ENCODE peak calls at places on chromosome 7, in four cellular contexts. B is tibial artery, N is GM23338, H is hepatocyte. G is an unnamed sample.

GRCh38 chr7:99126921-99127553 is 16.9 kb downstream of the SMURF1 start:
- DNase-seq in B (no peak), N (peak; percentile 34), H (peak; percentile 40), G (peak; percentile 64)

GRCh38 chr7:109261781-109262180 is 692.1 kb downstream of the DNAJB9 start:
- DNase-seq in N (no peak), B (no peak), H (no peak), G (no peak)

GRCh38 chr7:90836937-90837336 is 240.8 kb downstream of the CDK14 start:
- DNase-seq in H (no peak), N (no peak), B (no peak), G (no peak)

GRCh38 chr7:137718360-137718759 is 128.4 kb downstream of the DGKI start:
- DNase-seq in N (no peak), B (no peak), H (no peak), G (peak; percentile 49)

GRCh38 chr7:123770378-123770777 is 21.6 kb upstream of the WASL start:
- DNase-seq in B (no peak), N (no peak), H (no peak), G (no peak)

GRCh38 chr7:100598425-100598824 is 3.7 kb upstream of the PCOLCE start:
- DNase-seq in N (no peak), B (no peak), H (no peak), G (no peak)

GRCh38 chr7:57203161-57203791 is 71.0 kb upstream of the ZNF479 start:
- DNase-seq in N (no peak), H (no peak), B (no peak), G (no peak)

GRCh38 chr7:95693551-95694333 is 78.6 kb upstream of the DYNC1I1 start:
- DNase-seq in N (no peak), H (no peak), B (no peak), G (no peak)

GRCh38 chr7:106824458-106824857 is 40.6 kb upstream of the PIK3CG start:
- DNase-seq in N (no peak), H (no peak), B (no peak), G (no peak)

GRCh38 chr7:75943864-75944263 is 28.9 kb downstream of the POR start:
- DNase-seq in H (peak; percentile 60), N (no peak), B (no peak), G (no peak)

GRCh38 chr7:81062747-81063146 is 143.9 kb upstream of the SEMA3C start:
- DNase-seq in H (no peak), B (no peak), N (no peak), G (no peak)

GRCh38 chr7:135878284-135878683 is 98.9 kb downstream of the MTPN start:
- DNase-seq in B (no peak), N (no peak), H (no peak), G (no peak)

GRCh38 chr7:137626469-137627067 is 220.2 kb downstream of the DGKI start:
- DNase-seq in B (no peak), N (peak; percentile 83), H (peak; percentile 65), G (peak; percentile 92)

GRCh38 chr7:47482013-47482761 is 99.7 kb downstream of the TNS3 start:
- DNase-seq in N (no peak), H (peak; percentile 78), B (peak; percentile 64), G (no peak)

GRCh38 chr7:130995252-130996081 is 261.5 kb upstream of the KLF14 start:
- DNase-seq in H (peak; percentile 22), B (no peak), N (no peak), G (no peak)

GRCh38 chr7:130994378-130995115 is 260.5 kb upstream of the KLF14 start:
- DNase-seq in N (peak; percentile 24), H (peak; percentile 16), B (peak; percentile 60), G (peak; percentile 53)

GRCh38 chr7:130998993-130999602 is 265.1 kb upstream of the KLF14 start:
- DNase-seq in H (no peak), N (no peak), B (no peak), G (no peak)

GRCh38 chr7:130996205-130996840 is 262.3 kb upstream of the KLF14 start:
- DNase-seq in B (no peak), N (no peak), H (no peak), G (no peak)

GRCh38 chr7:130996841-130997231 is 262.8 kb upstream of the KLF14 start:
- DNase-seq in N (no peak), H (peak; percentile 71), B (no peak), G (no peak)
- H3K4me1 ChIP-seq in N (no peaks in the 10 kb centered on the region), H (peaks cover 31% of the 10 kb centered on the region), B (peaks cover 81% of the 10 kb centered on the region), G (no peaks in the 10 kb centered on the region)

GRCh38 chr7:113918946-113919345 is at the start of gene PPP1R3A:
- DNase-seq in H (no peak), B (no peak), N (peak; percentile 35), G (peak; percentile 50)

GRCh38 chr7:113921363-113921762 is 2.6 kb upstream of the PPP1R3A start:
- DNase-seq in B (no peak), H (no peak), N (no peak), G (no peak)

GRCh38 chr7:113915991-113916390 is 2.8 kb downstream of the PPP1R3A start:
- DNase-seq in H (no peak), N (no peak), B (no peak), G (no peak)

GRCh38 chr7:113922049-113922448 is 3.2 kb upstream of the PPP1R3A start:
- DNase-seq in H (peak; percentile 55), N (no peak), B (no peak), G (no peak)

DNA sequence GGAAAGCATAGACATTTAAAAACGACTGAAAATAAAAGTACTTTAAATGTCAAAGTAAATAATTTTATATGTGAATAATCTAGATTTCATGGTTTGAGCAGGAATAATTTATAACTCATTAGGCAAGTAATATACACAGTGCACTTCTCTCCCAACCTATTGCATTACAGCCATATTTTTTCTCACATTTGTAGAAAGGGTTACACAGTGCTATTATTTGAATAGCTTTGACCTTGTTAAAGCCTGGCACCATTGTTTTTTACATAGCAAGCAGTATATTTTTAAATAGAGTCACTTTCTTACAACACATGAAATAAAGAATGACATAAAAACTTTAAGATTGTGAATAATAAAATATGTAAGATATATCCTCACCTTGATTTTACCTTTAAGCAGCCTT is 969 bp downstream of the PPP1R3A start:
- DNase-seq in B (no peak), N (no peak), H (no peak), G (no peak)
- H3K4me1 ChIP-seq in B (no peaks in the 10 kb centered on the region), N (no peaks in the 10 kb centered on the region), H (no peaks in the 10 kb centered on the region), G (no peaks in the 10 kb centered on the region)

GRCh38 chr7:2567663-2568238 is 9.0 kb downstream of the IQCE start:
- DNase-seq in N (peak; percentile 76), B (peak; percentile 38), H (peak; percentile 52), G (peak; percentile 85)
- H3K4me1 ChIP-seq in N (no peaks in the 10 kb centered on the region), B (peaks cover 4% of the 10 kb centered on the region), H (peaks cover 10% of the 10 kb centered on the region), G (peaks cover 26% of the 10 kb centered on the region)

DNA sequence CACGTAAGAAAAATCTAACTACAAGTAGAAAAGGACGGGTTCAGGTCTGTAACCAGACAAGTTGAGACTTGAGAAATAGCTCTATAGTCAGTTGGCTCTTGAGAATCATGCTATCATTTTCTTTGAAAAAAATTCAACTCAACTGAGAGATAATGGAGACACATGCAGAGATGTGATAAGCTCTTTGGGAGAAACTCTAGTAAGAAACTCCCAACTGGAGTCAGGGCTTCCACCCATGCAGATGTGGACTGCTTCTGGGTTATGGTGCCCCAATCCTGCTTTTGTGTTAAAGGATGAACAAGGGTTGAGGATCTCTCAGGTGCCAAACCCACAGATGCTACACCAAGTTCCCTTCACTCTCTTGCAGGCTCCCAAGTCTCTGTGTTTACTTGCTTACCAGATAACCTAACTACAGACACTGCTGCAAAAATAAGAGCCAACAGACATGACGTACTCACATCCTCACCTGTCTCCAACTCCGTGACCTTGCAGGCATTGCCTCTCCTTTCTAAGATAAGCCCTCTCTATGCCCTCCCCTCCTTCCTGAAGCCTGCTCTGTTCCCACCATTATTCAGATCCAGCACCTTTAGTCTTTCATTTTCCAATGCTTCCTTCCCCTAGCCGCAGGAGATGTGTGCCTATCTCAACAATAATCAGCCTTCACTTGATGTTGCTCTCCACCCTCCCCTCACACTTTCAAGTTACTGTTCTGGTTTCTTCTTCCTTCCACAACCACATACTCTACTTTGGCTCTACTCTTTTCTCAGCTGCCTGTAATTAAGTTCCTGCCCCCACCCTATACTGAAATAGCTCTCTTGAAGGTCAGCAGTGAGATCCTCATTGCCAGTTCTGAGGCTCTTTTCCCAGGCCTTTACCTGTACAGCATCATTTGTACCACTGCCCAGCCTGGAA is 130.0 kb downstream of the ICA1 start:
- DNase-seq in N (no peak), H (no peak), B (no peak), G (no peak)
- H3K4me1 ChIP-seq in N (no peaks in the 10 kb centered on the region), H (no peaks in the 10 kb centered on the region), B (no peaks in the 10 kb centered on the region), G (no peaks in the 10 kb centered on the region)

GRCh38 chr7:16651391-16652254 is 5.6 kb downstream of the BZW2 start:
- DNase-seq in B (no peak), N (no peak), H (no peak), G (no peak)

GRCh38 chr7:16649196-16649595 is 3.2 kb downstream of the BZW2 start:
- DNase-seq in B (no peak), H (no peak), N (no peak), G (no peak)

GRCh38 chr7:16648551-16648950 is 2.6 kb downstream of the BZW2 start:
- DNase-seq in N (peak; percentile 39), H (no peak), B (no peak), G (no peak)

GRCh38 chr7:16652255-16652583 is 6.2 kb downstream of the BZW2 start:
- DNase-seq in H (no peak), B (no peak), N (no peak), G (no peak)

GRCh38 chr7:16650266-16650665 is 4.3 kb downstream of the BZW2 start:
- DNase-seq in H (no peak), B (no peak), N (no peak), G (no peak)
- H3K4me1 ChIP-seq in H (peaks cover 9% of the 10 kb centered on the region), B (peaks cover 19% of the 10 kb centered on the region), N (peaks cover 29% of the 10 kb centered on the region), G (peaks cover 11% of the 10 kb centered on the region)

GRCh38 chr7:111018960-111019835 is 71.7 kb upstream of the LRRN3 start:
- DNase-seq in H (no peak), B (no peak), N (no peak), G (peak; percentile 60)
- H3K4me1 ChIP-seq in H (no peaks in the 10 kb centered on the region), B (no peaks in the 10 kb centered on the region), N (peaks cover 11% of the 10 kb centered on the region), G (no peaks in the 10 kb centered on the region)